ENCODE peak calls at places on chromosome 19, in seven cellular contexts. One of them, this sample, is unnamed. For H3K4me1 and H3K36me3, the result is how much of the 10 kb centered on the place peaks cover.

GRCh38 chr19:1068111-1069001 is 1.4 kb downstream of the ARHGAP45 start:
- DNase-seq in lung: no peak
- DNase-seq in body of pancreas: no peak
- DNase-seq in thoracic aorta: no peak
- DNase-seq in mesendoderm: no peak
- DNase-seq in neuronal stem cell: no peak
- DNase-seq in effector memory CD4-positive, alpha-beta T cell: no peak
- DNase-seq in this sample: peak

GRCh38 chr19:8699908-8700307 is 1.3 kb upstream of the ACTL9 start:
- DNase-seq in lung: no peak
- DNase-seq in body of pancreas: no peak
- DNase-seq in thoracic aorta: no peak
- DNase-seq in mesendoderm: no peak
- DNase-seq in neuronal stem cell: no peak
- DNase-seq in effector memory CD4-positive, alpha-beta T cell: no peak
- DNase-seq in this sample: no peak

GRCh38 chr19:53977991-53978731 is 13.3 kb upstream of the CACNG6 start:
- DNase-seq in lung: peak
- DNase-seq in body of pancreas: peak
- DNase-seq in thoracic aorta: peak
- DNase-seq in mesendoderm: peak
- DNase-seq in neuronal stem cell: peak
- DNase-seq in effector memory CD4-positive, alpha-beta T cell: no peak
- DNase-seq in this sample: no peak

GRCh38 chr19:40650749-40651305 is 39.6 kb downstream of the NUMBL start:
- DNase-seq in lung: no peak
- DNase-seq in body of pancreas: no peak
- DNase-seq in thoracic aorta: no peak
- DNase-seq in mesendoderm: no peak
- DNase-seq in neuronal stem cell: no peak
- DNase-seq in effector memory CD4-positive, alpha-beta T cell: no peak
- DNase-seq in this sample: no peak

GRCh38 chr19:3665681-3666544 is 34.4 kb downstream of the PIP5K1C start:
- DNase-seq in lung: peak
- DNase-seq in body of pancreas: peak
- DNase-seq in thoracic aorta: peak
- DNase-seq in mesendoderm: no peak
- DNase-seq in neuronal stem cell: peak
- DNase-seq in effector memory CD4-positive, alpha-beta T cell: peak
- DNase-seq in this sample: peak

GRCh38 chr19:44111910-44112463 is 1.2 kb upstream of the ZNF225 start:
- DNase-seq in lung: no peak
- DNase-seq in body of pancreas: no peak
- DNase-seq in thoracic aorta: no peak
- DNase-seq in mesendoderm: peak
- DNase-seq in neuronal stem cell: peak
- DNase-seq in effector memory CD4-positive, alpha-beta T cell: no peak
- DNase-seq in this sample: no peak

GRCh38 chr19:6045108-6045507 is 65.2 kb downstream of the RFX2 start:
- DNase-seq in lung: peak
- DNase-seq in body of pancreas: no peak
- DNase-seq in thoracic aorta: no peak
- DNase-seq in mesendoderm: no peak
- DNase-seq in neuronal stem cell: no peak
- DNase-seq in effector memory CD4-positive, alpha-beta T cell: no peak
- DNase-seq in this sample: no peak

GRCh38 chr19:3670796-3671679 is 29.2 kb downstream of the PIP5K1C start:
- DNase-seq in lung: peak
- DNase-seq in body of pancreas: peak
- DNase-seq in thoracic aorta: peak
- DNase-seq in mesendoderm: no peak
- DNase-seq in neuronal stem cell: no peak
- DNase-seq in effector memory CD4-positive, alpha-beta T cell: no peak
- DNase-seq in this sample: no peak

GRCh38 chr19:53308339-53308811 is 25.2 kb upstream of the ZNF845 start:
- DNase-seq in lung: no peak
- DNase-seq in body of pancreas: peak
- DNase-seq in thoracic aorta: no peak
- DNase-seq in mesendoderm: peak
- DNase-seq in neuronal stem cell: peak
- DNase-seq in effector memory CD4-positive, alpha-beta T cell: no peak
- DNase-seq in this sample: no peak

GRCh38 chr19:3389876-3390361 is 23.5 kb downstream of the NFIC start:
- DNase-seq in lung: no peak
- DNase-seq in body of pancreas: peak
- DNase-seq in thoracic aorta: no peak
- DNase-seq in mesendoderm: peak
- DNase-seq in neuronal stem cell: no peak
- DNase-seq in effector memory CD4-positive, alpha-beta T cell: no peak
- DNase-seq in this sample: no peak

GRCh38 chr19:6032827-6033226 is 54.9 kb upstream of the RANBP3 start:
- DNase-seq in lung: no peak
- DNase-seq in body of pancreas: no peak
- DNase-seq in thoracic aorta: no peak
- DNase-seq in mesendoderm: no peak
- DNase-seq in neuronal stem cell: no peak
- DNase-seq in effector memory CD4-positive, alpha-beta T cell: no peak
- DNase-seq in this sample: no peak

GRCh38 chr19:46482645-46483044 is 11.3 kb upstream of the PNMA8A start:
- DNase-seq in lung: no peak
- DNase-seq in body of pancreas: no peak
- DNase-seq in thoracic aorta: no peak
- DNase-seq in mesendoderm: no peak
- DNase-seq in neuronal stem cell: no peak
- DNase-seq in effector memory CD4-positive, alpha-beta T cell: no peak
- DNase-seq in this sample: no peak

DNA sequence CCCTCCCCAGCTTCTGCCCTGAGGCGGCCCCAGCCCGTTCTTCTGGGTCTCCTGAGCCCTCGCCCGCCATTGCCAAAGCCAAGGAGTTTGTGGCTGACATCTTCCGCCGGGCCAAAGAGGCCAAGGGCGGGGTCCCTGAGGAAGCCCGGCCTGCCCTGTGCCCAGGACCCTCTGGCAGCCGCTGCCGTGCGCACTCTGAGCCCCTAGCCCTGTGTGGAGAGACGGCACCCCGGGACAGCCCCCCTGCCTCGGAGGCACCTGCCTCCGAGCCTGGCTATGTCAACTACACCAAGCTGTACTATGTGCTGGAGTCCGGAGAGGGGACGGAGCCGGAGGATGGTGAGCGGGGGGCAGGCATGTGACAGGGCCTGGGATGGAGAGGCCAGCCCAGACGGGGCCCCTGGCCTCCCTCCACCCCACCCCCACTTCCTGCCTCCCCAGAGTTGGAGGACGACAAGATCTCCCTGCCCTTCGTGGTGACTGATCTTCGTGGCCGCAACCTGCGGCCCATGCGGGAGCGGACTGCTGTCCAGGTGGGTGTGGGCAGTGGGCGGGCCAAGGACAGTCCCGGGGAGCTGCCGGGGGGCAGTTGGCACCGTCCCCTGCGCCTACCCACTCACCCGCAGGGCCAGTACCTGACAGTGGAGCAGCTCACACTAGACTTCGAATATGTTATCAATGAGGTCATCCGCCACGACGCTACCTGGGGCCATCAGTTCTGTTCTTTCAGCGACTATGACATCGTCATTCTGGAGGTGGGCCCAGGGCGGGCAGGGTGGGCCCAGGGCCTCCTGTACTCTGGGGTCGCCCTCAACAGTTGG is 7.0 kb downstream of the DCAF15 start:
- DNase-seq in lung: no peak
- DNase-seq in body of pancreas: no peak
- DNase-seq in thoracic aorta: no peak
- DNase-seq in mesendoderm: peak
- DNase-seq in neuronal stem cell: no peak
- DNase-seq in effector memory CD4-positive, alpha-beta T cell: no peak
- DNase-seq in this sample: no peak
- H3K4me1 ChIP-seq in lung: under half
- H3K4me1 ChIP-seq in body of pancreas: under half
- H3K4me1 ChIP-seq in thoracic aorta: under half
- H3K4me1 ChIP-seq in mesendoderm: under half
- H3K4me1 ChIP-seq in neuronal stem cell: under half
- H3K4me1 ChIP-seq in effector memory CD4-positive, alpha-beta T cell: under half
- H3K4me1 ChIP-seq in this sample: under half

DNA sequence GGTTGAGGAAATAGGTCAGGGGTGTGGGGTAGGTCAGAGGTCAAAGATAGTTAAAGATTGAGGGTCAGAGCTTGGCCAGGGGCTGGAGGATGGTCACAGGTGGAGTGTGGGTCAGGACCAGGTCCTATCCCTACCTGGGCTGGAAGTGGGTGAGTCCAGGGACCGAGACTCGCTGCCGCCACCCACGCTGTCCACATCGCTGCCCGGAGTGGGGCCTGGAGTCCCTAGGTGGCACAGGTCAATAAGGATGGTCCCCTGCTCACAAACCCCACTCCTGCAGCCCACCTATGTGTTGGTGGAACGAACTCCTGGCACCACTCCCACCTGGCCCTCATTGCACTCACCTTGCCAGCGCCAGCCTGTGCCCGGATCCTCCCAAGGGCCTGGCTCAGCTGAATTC is 6.9 kb downstream of the GMIP start:
- DNase-seq in lung: no peak
- DNase-seq in body of pancreas: no peak
- DNase-seq in thoracic aorta: no peak
- DNase-seq in mesendoderm: no peak
- DNase-seq in neuronal stem cell: no peak
- DNase-seq in effector memory CD4-positive, alpha-beta T cell: no peak
- DNase-seq in this sample: no peak
- H3K36me3 ChIP-seq in lung: under half
- H3K36me3 ChIP-seq in body of pancreas: under half
- H3K36me3 ChIP-seq in thoracic aorta: under half
- H3K36me3 ChIP-seq in mesendoderm: under half
- H3K36me3 ChIP-seq in neuronal stem cell: under half
- H3K36me3 ChIP-seq in effector memory CD4-positive, alpha-beta T cell: half or more
- H3K36me3 ChIP-seq in this sample: half or more

DNA sequence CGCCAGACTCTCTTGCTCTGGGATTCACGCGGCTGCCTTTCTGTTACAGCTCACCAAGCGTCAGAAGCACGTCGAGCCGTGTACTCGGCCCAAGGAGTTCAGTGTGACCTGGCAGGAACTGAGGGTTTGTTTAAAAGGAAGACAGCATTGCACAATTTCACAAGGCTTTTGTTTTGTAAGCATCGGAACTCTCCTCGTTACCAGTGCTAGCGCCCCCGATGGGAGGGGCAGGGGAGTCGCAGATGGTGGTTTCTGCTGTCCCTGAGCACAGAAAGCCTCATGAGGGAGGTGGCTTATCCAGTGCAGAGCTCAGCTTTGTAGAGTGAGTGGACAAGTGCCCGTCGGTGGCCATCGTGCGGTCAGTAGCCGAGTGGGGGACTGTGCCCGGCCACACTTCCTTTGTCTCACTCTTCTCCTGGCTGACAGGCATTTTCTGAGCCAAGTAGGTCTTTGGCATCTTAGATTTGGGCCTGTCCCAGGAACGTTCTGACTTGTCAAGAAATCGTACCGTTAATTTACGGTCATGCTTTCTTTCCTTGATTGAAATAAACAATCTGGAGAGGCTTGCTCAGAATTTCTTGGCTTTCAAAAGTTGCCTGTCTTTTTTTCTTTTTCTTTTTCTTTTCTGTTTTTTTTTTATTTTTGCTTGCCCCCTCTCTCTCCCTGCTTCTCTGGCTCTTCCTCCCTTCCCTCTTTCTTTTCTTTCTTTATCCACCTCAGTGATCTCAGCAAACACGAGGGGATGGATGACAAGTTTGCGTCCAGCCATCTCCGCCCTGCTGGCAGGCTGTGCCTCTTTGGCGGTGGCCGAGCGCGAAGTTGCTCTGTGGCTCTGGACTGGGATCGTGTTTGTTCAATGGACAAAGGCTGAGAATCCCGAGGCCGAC is 7.7 kb downstream of the KDM4B start:
- DNase-seq in lung: peak
- DNase-seq in body of pancreas: peak
- DNase-seq in thoracic aorta: peak
- DNase-seq in mesendoderm: peak
- DNase-seq in neuronal stem cell: no peak
- DNase-seq in effector memory CD4-positive, alpha-beta T cell: no peak
- DNase-seq in this sample: no peak
- H3K4me1 ChIP-seq in lung: under half
- H3K4me1 ChIP-seq in body of pancreas: half or more
- H3K4me1 ChIP-seq in thoracic aorta: under half
- H3K4me1 ChIP-seq in mesendoderm: under half
- H3K4me1 ChIP-seq in neuronal stem cell: under half
- H3K4me1 ChIP-seq in effector memory CD4-positive, alpha-beta T cell: under half
- H3K4me1 ChIP-seq in this sample: under half

GRCh38 chr19:42203700-42204099 is 13.8 kb downstream of the DEDD2 start:
- DNase-seq in lung: no peak
- DNase-seq in body of pancreas: no peak
- DNase-seq in thoracic aorta: no peak
- DNase-seq in mesendoderm: no peak
- DNase-seq in neuronal stem cell: no peak
- DNase-seq in effector memory CD4-positive, alpha-beta T cell: no peak
- DNase-seq in this sample: no peak

GRCh38 chr19:42208612-42209011 is 8.9 kb downstream of the DEDD2 start:
- DNase-seq in lung: no peak
- DNase-seq in body of pancreas: no peak
- DNase-seq in thoracic aorta: no peak
- DNase-seq in mesendoderm: no peak
- DNase-seq in neuronal stem cell: no peak
- DNase-seq in effector memory CD4-positive, alpha-beta T cell: no peak
- DNase-seq in this sample: no peak

GRCh38 chr19:42204684-42205083 is 12.8 kb downstream of the DEDD2 start:
- DNase-seq in lung: no peak
- DNase-seq in body of pancreas: no peak
- DNase-seq in thoracic aorta: no peak
- DNase-seq in mesendoderm: no peak
- DNase-seq in neuronal stem cell: no peak
- DNase-seq in effector memory CD4-positive, alpha-beta T cell: no peak
- DNase-seq in this sample: no peak

GRCh38 chr19:42206871-42207755 is 10.4 kb downstream of the DEDD2 start:
- DNase-seq in lung: no peak
- DNase-seq in body of pancreas: no peak
- DNase-seq in thoracic aorta: no peak
- DNase-seq in mesendoderm: no peak
- DNase-seq in neuronal stem cell: no peak
- DNase-seq in effector memory CD4-positive, alpha-beta T cell: no peak
- DNase-seq in this sample: no peak

DNA sequence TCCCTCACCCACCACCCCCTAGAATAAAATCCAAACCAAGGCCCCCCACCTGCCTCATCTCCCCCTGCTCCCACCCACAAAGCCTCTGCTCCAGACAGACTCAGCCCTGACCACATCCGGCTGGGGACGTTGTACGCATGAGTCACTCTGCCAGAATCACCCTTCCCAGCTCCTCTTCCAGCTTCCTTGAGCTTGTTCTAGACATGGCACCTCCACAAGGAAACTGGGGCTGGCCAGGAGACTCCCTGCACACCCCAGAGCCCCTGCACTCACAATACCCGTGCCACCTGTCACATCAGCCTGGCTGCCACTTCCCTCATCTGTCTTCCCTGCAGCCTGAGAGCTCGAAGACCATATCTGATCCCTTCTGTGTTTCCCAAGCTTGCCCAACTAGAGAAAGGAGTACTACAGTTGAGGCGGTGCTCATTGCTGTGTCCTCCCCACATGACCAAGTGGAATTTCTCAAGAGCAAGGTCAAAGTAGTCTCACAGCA is 9.7 kb downstream of the DEDD2 start:
- DNase-seq in lung: no peak
- DNase-seq in body of pancreas: no peak
- DNase-seq in thoracic aorta: no peak
- DNase-seq in mesendoderm: no peak
- DNase-seq in neuronal stem cell: no peak
- DNase-seq in effector memory CD4-positive, alpha-beta T cell: peak
- DNase-seq in this sample: no peak
- H3K36me3 ChIP-seq in lung: under half
- H3K36me3 ChIP-seq in body of pancreas: under half
- H3K36me3 ChIP-seq in thoracic aorta: under half
- H3K36me3 ChIP-seq in mesendoderm: under half
- H3K36me3 ChIP-seq in neuronal stem cell: half or more
- H3K36me3 ChIP-seq in effector memory CD4-positive, alpha-beta T cell: half or more
- H3K36me3 ChIP-seq in this sample: under half

This sample was measured in naive thymus-derived CD4-positive, alpha-beta T cell.